ENCODE peak calls at places on chromosomes 11 and 22, in ten cellular contexts. T, P, K, D, R, A, L, N, X and O are unnamed samples.

GRCh38 chr11:71284525-71285092 is 32.2 kb upstream of the SHANK2 start:
- DNase-seq in L (no peak), R (no peak), T (no peak), D (no peak), X (no peak), K (no peak), P (no peak), A (no peak), N (no peak), O (no peak)

GRCh38 chr11:117071344-117071787 is 26.9 kb downstream of the SIK3 start:
- DNase-seq in A (peak; percentile 53), X (no peak), P (peak; percentile 40), D (no peak), K (no peak), N (no peak), R (no peak), L (no peak), T (no peak), O (peak; percentile 49)

GRCh38 chr22:33917744-33918406 is 2.4 kb downstream of the LARGE1 start:
- DNase-seq in L (no peak), A (peak; percentile 53), R (no peak), D (peak; percentile 50), T (no peak), P (no peak), X (no peak), N (no peak), K (no peak), O (peak; percentile 16)

GRCh38 chr22:22498267-22498666 is 10.3 kb downstream of the ZNF280B start:
- DNase-seq in D (no peak), A (no peak), K (no peak), R (no peak), L (no peak), T (no peak), X (no peak), P (no peak), N (no peak), O (no peak)

GRCh38 chr11:12211331-12212065 is 101.1 kb downstream of the MICAL2 start:
- DNase-seq in N (no peak), R (no peak), L (no peak), T (no peak), A (no peak), K (no peak), P (no peak), X (no peak), D (no peak), O (no peak)

GRCh38 chr11:69888671-69889076 is 69.5 kb upstream of the FGF3 start:
- DNase-seq in N (peak; percentile 95), D (peak; percentile 38), K (peak; percentile 32), L (peak; percentile 58), A (peak; percentile 57), X (no peak), R (peak; percentile 53), P (peak; percentile 59), T (peak; percentile 48), O (peak; percentile 83)

GRCh38 chr11:84901986-84902385 is 725.2 kb downstream of the DLG2 start:
- DNase-seq in X (no peak), P (peak; percentile 16), N (peak; percentile 55), K (no peak), A (peak; percentile 6), R (no peak), L (no peak), T (no peak), D (peak; percentile 37), O (peak; percentile 82)

GRCh38 chr11:69489746-69490365 is 8.4 kb downstream of the LINC01488 start:
- DNase-seq in N (peak; percentile 0), D (no peak), K (no peak), R (no peak), A (no peak), T (no peak), P (no peak), L (no peak), X (no peak), O (no peak)

GRCh38 chr11:85756401-85757200 is 54.3 kb downstream of the SYTL2 start:
- DNase-seq in X (no peak), R (peak; percentile 71), D (no peak), P (no peak), L (no peak), K (no peak), A (no peak), T (no peak), N (no peak), O (no peak)

GRCh38 chr22:47616396-47617020 is 854.1 kb downstream of the TBC1D22A start:
- DNase-seq in P (no peak), D (no peak), X (no peak), L (no peak), K (no peak), T (no peak), A (no peak), N (peak; percentile 30), R (no peak), O (no peak)

GRCh38 chr11:1845571-1846452 is 7.0 kb downstream of the TNNI2 start:
- DNase-seq in L (no peak), T (no peak), P (no peak), D (no peak), A (no peak), N (no peak), R (no peak), K (no peak), X (no peak), O (no peak)

DNA sequence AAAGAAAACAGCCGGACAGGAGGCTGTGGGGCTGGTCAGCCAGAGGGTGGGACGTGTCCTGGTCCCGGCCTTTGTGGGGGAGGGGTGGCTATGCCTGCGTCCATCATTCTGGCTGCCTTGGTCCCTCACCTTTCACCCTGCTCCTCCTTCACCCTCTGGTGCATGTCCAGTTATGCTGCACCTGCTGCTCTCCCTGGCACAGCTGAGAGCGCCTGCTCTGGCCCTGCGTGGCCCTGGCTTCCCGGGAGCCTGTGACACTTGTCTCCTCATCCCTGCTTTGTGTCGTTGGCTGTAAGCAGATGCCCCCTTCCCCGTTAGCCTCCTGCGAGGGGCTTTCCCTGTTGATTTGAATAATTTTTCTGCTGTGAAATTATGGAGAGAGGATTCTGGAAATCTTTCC is 16.6 kb downstream of the PHRF1 start:
- DNase-seq in P (no peak), X (no peak), K (no peak), N (no peak), T (no peak), L (no peak), A (no peak), D (no peak), R (no peak), O (no peak)
- H3K36me3 ChIP-seq in P (peaks cover 99% of the 10 kb centered on the region), X (no peaks in the 10 kb centered on the region), K (peaks cover 94% of the 10 kb centered on the region), N (peaks cover 77% of the 10 kb centered on the region), T (peaks cover 35% of the 10 kb centered on the region), L (peaks cover 77% of the 10 kb centered on the region), A (peaks cover 36% of the 10 kb centered on the region), D (peaks cover 69% of the 10 kb centered on the region), R (peaks cover 85% of the 10 kb centered on the region), O (peaks cover 84% of the 10 kb centered on the region)

GRCh38 chr22:35418726-35419125 is 18.8 kb downstream of the MCM5 start:
- DNase-seq in K (no peak), X (no peak), P (no peak), R (no peak), L (no peak), A (no peak), N (peak; percentile 68), T (no peak), D (no peak), O (no peak)

GRCh38 chr22:35421121-35421520 is 21.2 kb downstream of the MCM5 start:
- DNase-seq in D (no peak), K (no peak), P (no peak), R (no peak), X (no peak), A (no peak), N (peak; percentile 46), T (no peak), L (no peak), O (no peak)

GRCh38 chr22:35417606-35418005 is 17.7 kb downstream of the MCM5 start:
- DNase-seq in N (peak; percentile 47), P (no peak), X (no peak), L (no peak), T (no peak), K (no peak), R (no peak), A (no peak), D (no peak), O (no peak)

GRCh38 chr22:35418088-35418487 is 18.1 kb downstream of the MCM5 start:
- DNase-seq in X (no peak), P (no peak), L (no peak), D (peak; percentile 57), N (peak; percentile 82), A (peak; percentile 53), T (peak; percentile 43), K (peak; percentile 12), R (no peak), O (peak; percentile 64)

DNA sequence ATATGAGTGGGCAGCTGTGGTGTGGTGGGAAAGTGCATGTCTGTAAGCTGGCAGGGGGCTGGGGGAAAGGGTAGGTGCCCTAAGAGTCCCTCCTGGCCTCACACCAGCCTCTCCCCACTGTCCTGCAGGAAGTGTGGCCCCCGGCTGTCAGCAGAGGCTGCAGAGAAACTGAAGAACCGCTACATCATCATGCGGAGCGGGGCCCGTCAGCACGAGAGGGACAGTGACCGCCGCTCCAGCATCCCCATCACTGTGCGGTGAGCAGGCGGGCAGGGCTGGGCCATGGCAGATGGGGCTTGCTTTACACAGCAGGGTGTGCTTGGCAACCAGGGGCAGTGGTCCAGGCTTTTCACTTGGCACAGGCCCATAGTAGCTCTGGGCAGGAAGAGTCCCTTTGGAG is 19.8 kb downstream of the MCM5 start:
- DNase-seq in K (no peak), L (no peak), P (no peak), A (no peak), N (no peak), D (no peak), T (no peak), X (no peak), R (no peak), O (no peak)
- H3K36me3 ChIP-seq in K (peaks cover 81% of the 10 kb centered on the region), L (peaks cover 81% of the 10 kb centered on the region), P (peaks cover 88% of the 10 kb centered on the region), A (peaks cover 36% of the 10 kb centered on the region), N (peaks cover 35% of the 10 kb centered on the region), D (peaks cover 29% of the 10 kb centered on the region), T (peaks cover 35% of the 10 kb centered on the region), X (no peaks in the 10 kb centered on the region), R (peaks cover 97% of the 10 kb centered on the region), O (peaks cover 11% of the 10 kb centered on the region)

DNA sequence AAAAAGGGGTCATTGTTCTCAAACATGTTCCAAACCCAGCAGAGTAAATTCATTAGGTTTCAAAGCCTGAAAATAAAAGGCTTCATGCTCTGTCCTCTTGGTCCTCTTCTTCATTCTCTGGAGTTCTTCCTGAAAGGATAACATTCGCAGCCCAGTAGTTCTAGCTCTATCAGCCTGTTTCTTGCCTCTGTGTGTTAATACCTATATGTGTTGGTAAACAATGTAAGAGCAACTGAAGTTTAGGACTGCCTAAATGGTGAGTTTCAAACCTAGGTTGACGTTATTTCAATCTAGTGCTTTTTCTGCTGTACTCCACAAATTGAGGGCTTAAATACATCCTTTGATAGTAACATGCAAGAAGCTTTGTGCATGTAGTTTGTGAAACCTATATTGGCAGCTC is 9.4 kb downstream of the AASDHPPT start:
- DNase-seq in R (no peak), N (no peak), T (no peak), D (no peak), K (no peak), L (no peak), X (no peak), P (no peak), A (peak; percentile 14), O (peak; percentile 10)
- H3K36me3 ChIP-seq in R (peaks cover 20% of the 10 kb centered on the region), N (peaks cover 14% of the 10 kb centered on the region), T (peaks cover 5% of the 10 kb centered on the region), D (peaks cover 16% of the 10 kb centered on the region), K (peaks cover 59% of the 10 kb centered on the region), L (no peaks in the 10 kb centered on the region), X (no peaks in the 10 kb centered on the region), P (peaks cover 54% of the 10 kb centered on the region), A (no peaks in the 10 kb centered on the region), O (peaks cover 27% of the 10 kb centered on the region)

DNA sequence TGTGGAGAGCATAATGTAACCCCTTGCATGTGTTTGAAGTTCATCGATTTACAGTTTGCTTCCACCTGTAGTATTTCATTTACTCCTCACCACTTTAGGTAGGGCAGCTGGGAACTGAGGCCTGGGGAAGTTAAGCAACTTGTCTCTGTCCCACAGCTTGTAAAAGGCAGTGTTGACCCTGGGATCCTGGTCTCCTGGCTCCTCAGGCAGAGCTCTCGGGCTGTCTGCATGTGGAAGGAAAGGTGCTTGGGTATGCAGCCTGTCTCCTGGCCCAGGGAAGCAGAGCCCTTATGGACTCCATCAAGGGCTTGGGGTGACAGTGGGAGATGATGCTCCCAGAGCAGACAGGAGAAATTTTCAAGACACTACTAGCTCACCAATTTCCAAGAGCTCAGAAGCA is 49.9 kb downstream of the TRIM29 start:
- DNase-seq in P (no peak), X (no peak), R (no peak), T (no peak), A (no peak), D (no peak), K (no peak), L (no peak), N (no peak), O (no peak)
- H3K36me3 ChIP-seq in P (no peaks in the 10 kb centered on the region), X (no peaks in the 10 kb centered on the region), R (no peaks in the 10 kb centered on the region), T (no peaks in the 10 kb centered on the region), A (no peaks in the 10 kb centered on the region), D (no peaks in the 10 kb centered on the region), K (no peaks in the 10 kb centered on the region), L (no peaks in the 10 kb centered on the region), N (no peaks in the 10 kb centered on the region), O (no peaks in the 10 kb centered on the region)